ENCODE peak calls at places on chromosome 19, in nine cellular contexts. Q is body of pancreas, T is H1, J is suprapubic skin, Z is IMR-90, I is right lobe of liver, G is K562, P is thyroid gland, M is transverse colon. S is an unnamed sample. For H3K4me1, the result is how much of the 10 kb centered on the place peaks cover.

GRCh38 chr19:56403261-56403660 is 871 bp upstream of the ZNF583 start:
- DNase-seq in G (no peak), M (no peak), T (no peak), Z (peak), I (no peak), P (no peak), Q (no peak), J (no peak), S (no peak)

GRCh38 chr19:19098703-19099632 is 35.2 kb downstream of the SLC25A42 start:
- DNase-seq in T (no peak), J (no peak), Q (no peak), P (peak), M (no peak), G (no peak), Z (no peak), I (peak), S (no peak)

GRCh38 chr19:41225238-41226052 is 6.4 kb downstream of the AXL start:
- DNase-seq in Q (peak), M (peak), P (peak), J (no peak), T (no peak), Z (peak), I (no peak), G (peak), S (peak)

GRCh38 chr19:31658993-31659896 is 310.0 kb upstream of the TSHZ3 start:
- DNase-seq in G (no peak), I (no peak), J (no peak), P (no peak), Q (no peak), T (no peak), M (no peak), Z (no peak), S (no peak)

GRCh38 chr19:19626516-19627441 is 1.2 kb downstream of the LPAR2 start:
- DNase-seq in P (no peak), G (no peak), Z (no peak), T (no peak), M (no peak), Q (no peak), J (no peak), I (no peak), S (no peak)

GRCh38 chr19:13997637-13997962 is 8.5 kb downstream of the RFX1 start:
- DNase-seq in G (no peak), P (no peak), Q (no peak), T (no peak), J (no peak), I (no peak), Z (no peak), M (no peak), S (peak)

GRCh38 chr19:16849168-16849567 is 20.0 kb downstream of the SIN3B start:
- DNase-seq in J (no peak), Z (peak), I (no peak), M (peak), Q (no peak), T (no peak), G (no peak), P (no peak), S (no peak)

GRCh38 chr19:15412832-15413231 is 6.0 kb downstream of the AKAP8L start:
- DNase-seq in P (no peak), T (no peak), Z (no peak), I (no peak), Q (no peak), J (no peak), G (no peak), M (no peak), S (no peak)

GRCh38 chr19:12628040-12629022 is 17.6 kb downstream of the ZNF791 start:
- DNase-seq in I (no peak), J (no peak), G (no peak), P (no peak), M (no peak), Q (no peak), T (no peak), Z (peak), S (no peak)

GRCh38 chr19:14577885-14578427 is 4.9 kb upstream of the CLEC17A start:
- DNase-seq in P (no peak), Z (no peak), Q (no peak), I (no peak), G (peak), J (no peak), T (no peak), M (no peak), S (no peak)

GRCh38 chr19:35734273-35734672 is 8.0 kb downstream of the IGFLR1 start:
- DNase-seq in P (no peak), G (no peak), J (no peak), T (no peak), Z (no peak), M (no peak), Q (no peak), I (no peak), S (no peak)

GRCh38 chr19:18306903-18307681 is 15.8 kb downstream of the LSM4 start:
- DNase-seq in T (no peak), G (no peak), Q (no peak), M (no peak), J (no peak), I (no peak), Z (no peak), P (peak), S (no peak)

GRCh38 chr19:31145021-31145420 is 204.2 kb downstream of the TSHZ3 start:
- DNase-seq in G (no peak), M (no peak), Z (no peak), P (no peak), J (no peak), Q (no peak), T (no peak), I (no peak), S (no peak)

GRCh38 chr19:10271543-10272086 is 695 bp downstream of the ICAM1 start:
- DNase-seq in T (no peak), Z (peak), J (no peak), G (peak), I (peak), Q (no peak), M (peak), P (no peak), S (no peak)

GRCh38 chr19:46859637-46860124 is 1.1 kb upstream of the ARHGAP35 start:
- DNase-seq in I (peak), G (peak), J (peak), M (peak), Z (peak), Q (peak), P (peak), T (no peak), S (peak)
- H3K4me1 ChIP-seq in I (under half), G (under half), J (half or more), M (half or more), Z (under half), Q (half or more), P (under half), T (under half), S (under half)

DNA sequence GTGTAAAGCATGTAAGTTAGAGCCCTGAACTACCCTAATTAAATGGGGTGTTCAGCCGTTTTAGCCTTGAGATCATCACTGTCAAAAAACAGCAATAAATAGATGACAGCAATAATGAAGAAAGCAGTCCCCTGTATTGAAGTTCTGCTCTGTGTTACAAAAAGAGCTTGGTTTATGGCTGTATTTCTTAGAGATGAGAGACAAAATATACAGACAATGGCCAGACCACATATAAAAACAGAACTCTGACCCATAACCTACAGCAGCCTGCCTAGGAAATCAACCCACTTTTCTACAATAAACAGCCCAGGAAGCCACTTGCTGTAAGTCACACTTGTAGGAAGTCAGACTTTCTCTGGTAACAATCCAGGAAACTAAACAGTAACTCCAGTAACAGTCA is 10.8 kb downstream of the IGFL3 start:
- DNase-seq in Z (no peak), Q (no peak), T (no peak), P (no peak), I (no peak), J (no peak), M (no peak), G (no peak), S (no peak)
- TF ChIP-seq POLR2A in Z (no peak), Q (no peak), T (no peak), P (no peak), I (no peak), J (no peak), M (no peak), G (no peak), S (no peak)

GRCh38 chr19:3554254-3555083 is 2.9 kb downstream of the MFSD12 start:
- DNase-seq in J (no peak), I (no peak), M (no peak), Q (no peak), P (no peak), G (no peak), T (no peak), Z (no peak), S (no peak)

GRCh38 chr19:3556423-3556977 is 886 bp downstream of the MFSD12 start:
- DNase-seq in G (no peak), P (no peak), Z (no peak), Q (no peak), J (no peak), I (no peak), M (no peak), T (peak), S (no peak)

GRCh38 chr19:3557461-3558248 is at the start of gene MFSD12:
- DNase-seq in Q (peak), T (peak), I (peak), G (peak), Z (peak), M (peak), P (peak), J (peak), S (peak)

GRCh38 chr19:3555653-3556422 is 1.5 kb downstream of the MFSD12 start:
- DNase-seq in T (no peak), P (no peak), J (no peak), Q (no peak), M (no peak), G (no peak), Z (no peak), I (no peak), S (no peak)

GRCh38 chr19:3556978-3557460 is 367 bp downstream of the MFSD12 start:
- DNase-seq in M (peak), Q (peak), I (peak), G (peak), J (no peak), P (peak), Z (peak), T (no peak), S (no peak)
- H3K27ac ChIP-seq in M (peak), Q (peak), I (peak), G (peak), J (peak), P (no peak), Z (peak), T (no peak), S (peak)

GRCh38 chr19:39937792-39938191 is 3.4 kb upstream of the FCGBP start:
- DNase-seq in P (no peak), I (no peak), M (no peak), G (no peak), Z (no peak), J (no peak), T (no peak), Q (no peak), S (no peak)
- H3K4me1 ChIP-seq in P (under half), I (under half), M (half or more), G (under half), Z (under half), J (under half), T (under half), Q (under half), S (under half)

DNA sequence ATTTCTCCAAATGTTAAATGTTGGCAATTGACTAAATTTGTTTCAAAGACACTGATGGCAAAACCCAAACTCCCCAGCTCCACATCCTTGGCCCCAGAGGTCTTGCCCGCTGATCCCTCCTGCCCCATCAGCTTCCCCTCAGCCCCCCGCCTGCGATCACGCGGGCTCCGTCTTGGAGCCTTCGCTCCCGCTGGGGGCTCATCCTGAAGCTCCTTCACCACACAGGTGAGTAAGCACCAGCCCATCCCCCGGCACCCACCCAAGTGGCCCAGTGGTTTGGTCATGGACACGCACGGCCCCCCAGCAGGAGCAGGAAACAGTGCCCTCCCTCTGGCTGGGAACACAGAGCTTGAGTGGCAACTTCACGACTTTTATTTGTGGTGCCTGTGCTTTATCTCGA is 14.9 kb downstream of the EPS8L1 start:
- DNase-seq in J (no peak), T (no peak), Q (no peak), P (no peak), Z (no peak), G (no peak), I (no peak), M (no peak), S (no peak)
- TF ChIP-seq POLR2A in J (no peak), T (no peak), Q (no peak), P (no peak), Z (no peak), G (no peak), I (no peak), M (no peak), S (no peak)